ENCODE peak calls at places on chromosomes 5 and 9, in six cellular contexts. F is lung, B is HCT116, I is uterus, W is spleen, M is pancreas. G is an unnamed sample.

GRCh38 chr9:115022760-115023434 is 92.5 kb upstream of the TNFSF8 start:
- DNase-seq in F (no peak), I (no peak), W (no peak), B (no peak), M (no peak), G (no peak)

GRCh38 chr9:113886933-113887332 is 10.8 kb downstream of the ZNF618 start:
- DNase-seq in F (no peak), M (no peak), W (no peak), I (no peak), B (no peak), G (no peak)

GRCh38 chr9:74824654-74825053 is 63.1 kb downstream of the TRPM6 start:
- DNase-seq in M (no peak), B (no peak), I (no peak), W (no peak), F (no peak), G (peak; percentile 84)

GRCh38 chr5:170503970-170504525 is at the start of gene KCNIP1:
- DNase-seq in W (no peak), M (no peak), F (no peak), I (no peak), B (no peak), G (no peak)

GRCh38 chr5:20556364-20556763 is 568.4 kb upstream of the CDH18 start:
- DNase-seq in F (no peak), I (no peak), M (no peak), B (no peak), W (no peak), G (no peak)

GRCh38 chr5:145554399-145554798 is 280.7 kb downstream of the PRELID2 start:
- DNase-seq in B (peak; percentile 48), W (no peak), F (no peak), M (no peak), I (no peak), G (no peak)

GRCh38 chr9:81776834-81777233 is 87.5 kb upstream of the TLE1 start:
- DNase-seq in M (peak; percentile 63), I (no peak), W (no peak), F (no peak), B (no peak), G (no peak)

GRCh38 chr9:84504360-84504759 is 163.8 kb upstream of the SLC28A3 start:
- DNase-seq in F (no peak), I (no peak), B (no peak), W (no peak), M (no peak), G (no peak)

GRCh38 chr5:134111741-134112647 is 2.5 kb upstream of the TCF7 start:
- DNase-seq in I (no peak), W (no peak), B (no peak), M (no peak), F (no peak), G (no peak)

GRCh38 chr5:154072782-154073171 is 34.0 kb downstream of the MFAP3 start:
- DNase-seq in B (no peak), M (no peak), I (no peak), W (no peak), F (no peak), G (no peak)

GRCh38 chr5:79832911-79833310 is 143.3 kb downstream of the CMYA5 start:
- DNase-seq in M (no peak), W (no peak), F (no peak), B (no peak), I (no peak), G (no peak)

GRCh38 chr5:149549461-149550266 is 1.6 kb downstream of the CSNK1A1 start:
- DNase-seq in B (peak; percentile 64), I (no peak), M (peak; percentile 34), F (no peak), W (no peak), G (no peak)

GRCh38 chr9:93033541-93033940 is 25.0 kb upstream of the SUSD3 start:
- DNase-seq in M (no peak), I (no peak), F (no peak), W (no peak), B (no peak), G (no peak)

GRCh38 chr5:66642538-66642937 is 46.3 kb downstream of the MAST4 start:
- DNase-seq in B (no peak), I (no peak), W (no peak), F (no peak), M (no peak), G (no peak)

GRCh38 chr5:72355706-72356299 is 35.6 kb downstream of the PTCD2 start:
- DNase-seq in M (no peak), B (no peak), W (no peak), I (no peak), F (no peak), G (no peak)

GRCh38 chr5:33441241-33441844 is 578 bp downstream of the TARS1 start:
- DNase-seq in F (peak; percentile 31), M (no peak), W (no peak), B (peak; percentile 23), I (no peak), G (no peak)

GRCh38 chr5:122959740-122960450 is 76.6 kb downstream of the PPIC start:
- DNase-seq in F (no peak), B (no peak), I (no peak), M (no peak), W (no peak), G (no peak)

GRCh38 chr5:36305571-36306326 is 4.0 kb upstream of the RANBP3L start:
- DNase-seq in W (no peak), B (peak; percentile 21), I (peak; percentile 48), F (peak; percentile 43), M (peak; percentile 46), G (peak; percentile 75)

GRCh38 chr9:126925876-126926275 is 11.3 kb downstream of the RALGPS1 start:
- DNase-seq in W (no peak), F (no peak), B (no peak), I (no peak), M (no peak), G (no peak)

GRCh38 chr9:135329571-135330306 is 149.8 kb upstream of the PPP1R26 start:
- DNase-seq in F (no peak), B (no peak), I (peak; percentile 9), W (no peak), M (no peak), G (no peak)

GRCh38 chr5:102418531-102418930 is 80.3 kb downstream of the SLCO6A1 start:
- DNase-seq in M (no peak), B (no peak), F (no peak), I (no peak), W (no peak), G (no peak)

GRCh38 chr5:113615708-113616107 is 102.2 kb downstream of the YTHDC2 start:
- DNase-seq in F (no peak), W (no peak), I (no peak), B (no peak), M (no peak), G (no peak)

GRCh38 chr5:103849934-103850333 is 287.3 kb upstream of the NUDT12 start:
- DNase-seq in M (no peak), B (peak; percentile 73), F (no peak), W (no peak), I (no peak), G (no peak)

GRCh38 chr5:66516535-66516934 is 79.7 kb upstream of the MAST4 start:
- DNase-seq in F (no peak), I (no peak), W (no peak), M (no peak), B (no peak), G (no peak)

GRCh38 chr9:92686954-92687353 is 17.0 kb upstream of the IPPK start:
- DNase-seq in F (no peak), B (no peak), M (no peak), I (no peak), W (no peak), G (no peak)

GRCh38 chr5:109102291-109102690 is 307.5 kb downstream of the PJA2 start:
- DNase-seq in B (no peak), I (no peak), W (no peak), M (no peak), F (no peak), G (no peak)

GRCh38 chr5:21152611-21153010 is 1164.6 kb upstream of the CDH18 start:
- DNase-seq in I (no peak), B (no peak), W (no peak), M (no peak), F (no peak), G (peak; percentile 98)

DNA sequence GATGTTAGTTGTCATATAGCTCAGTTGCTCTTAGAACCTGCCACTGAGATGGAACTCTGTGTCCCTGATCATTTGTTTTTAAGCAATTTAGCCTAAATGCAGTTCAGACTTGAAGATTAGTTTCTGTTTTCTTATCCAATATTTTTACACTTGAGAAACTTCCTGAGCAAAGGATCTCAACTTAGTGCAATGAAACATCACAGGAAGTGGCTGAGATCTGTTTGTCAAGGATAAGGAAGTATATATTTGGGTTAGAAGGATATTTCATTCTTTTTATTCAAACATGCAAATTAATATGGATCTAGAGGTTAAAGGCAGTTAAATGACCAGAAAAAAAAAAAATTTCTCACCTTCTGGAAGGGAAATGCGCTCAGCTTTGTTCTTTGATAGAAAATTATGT is 19.7 kb upstream of the F2R start:
- DNase-seq in F (no peak), B (no peak), M (no peak), I (no peak), W (no peak), G (no peak)
- TF ChIP-seq CTCF in F (no peak), B (no peak), M (no peak), I (no peak), W (no peak), G (no peak)

DNA sequence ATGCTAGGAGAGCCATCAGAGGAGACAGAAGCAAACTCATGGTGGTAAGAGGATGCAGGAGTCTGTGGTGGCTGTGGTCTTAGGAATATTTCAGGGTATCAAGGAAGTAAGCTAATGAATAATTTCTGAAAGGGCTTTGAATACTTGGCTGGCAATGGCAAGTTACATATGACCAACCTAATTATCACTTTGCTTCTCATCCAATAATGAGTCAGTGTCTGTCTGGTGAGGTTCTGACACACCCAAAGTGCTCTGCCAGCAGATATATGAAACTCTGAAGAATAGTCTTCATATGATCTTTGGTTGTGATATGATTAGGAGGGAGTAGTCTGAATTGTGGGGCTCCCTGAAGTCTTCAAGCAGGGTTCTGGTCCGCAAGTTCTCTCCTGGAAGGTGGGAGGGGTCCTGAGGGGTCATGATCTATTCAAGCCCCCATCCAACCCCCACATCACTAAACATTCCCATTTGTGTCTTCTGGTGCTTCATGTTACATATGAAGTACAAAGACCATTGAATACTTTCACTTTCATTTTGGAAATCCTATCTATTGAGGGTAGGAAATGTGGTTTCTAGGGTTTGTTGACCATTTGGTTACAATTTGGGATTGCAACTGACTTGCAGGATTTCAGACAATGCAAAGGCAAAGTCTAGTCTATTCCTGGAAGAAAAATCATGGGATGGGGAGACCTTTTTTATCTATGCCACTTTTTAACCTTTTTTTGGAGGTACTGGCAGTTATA is 199.9 kb upstream of the CDKN2B start:
- DNase-seq in B (no peak), F (no peak), W (no peak), I (no peak), M (no peak), G (no peak)
- H3K4me3 ChIP-seq in B (peak overlapping the region; percentile 25), F (no peak overlapping the region), W (no peak overlapping the region), I (no peak overlapping the region), M (no peak overlapping the region), G (no peak overlapping the region)

GRCh38 chr5:40021007-40021406 is 596.2 kb upstream of the DAB2 start:
- DNase-seq in B (no peak), F (no peak), W (no peak), I (no peak), M (no peak), G (peak; percentile 0)
- TF ChIP-seq CTCF in B (peak; percentile 29), F (no peak), W (no peak), I (no peak), M (no peak), G (peak; percentile 41)

GRCh38 chr9:14769235-14769580 is 46.7 kb upstream of the CER1 start:
- DNase-seq in I (no peak), B (peak; percentile 10), W (no peak), M (no peak), F (no peak), G (peak; percentile 47)
- H3K4me3 ChIP-seq in I (no peak overlapping the region), B (no peak overlapping the region), W (no peak overlapping the region), M (no peak overlapping the region), F (no peak overlapping the region), G (no peak overlapping the region)